ENCODE peak calls at places on chromosomes 3 and 15, in ten cellular contexts. One of them, this sample, is unnamed.

GRCh38 chr15:61816856-61817255 is 243.4 kb downstream of the VPS13C start:
- DNase-seq in psoas muscle: no peak
- DNase-seq in body of pancreas: no peak
- DNase-seq in upper lobe of left lung: no peak
- DNase-seq in gastrocnemius medialis: no peak
- DNase-seq in cardiac fibroblast: no peak
- DNase-seq in fibroblast of the aortic adventitia: no peak
- DNase-seq in vagina: no peak
- DNase-seq in tibial artery: no peak
- DNase-seq in MM.1S: no peak
- DNase-seq in this sample: no peak

GRCh38 chr3:9976736-9977709 is 9.6 kb downstream of the EMC3 start:
- DNase-seq in psoas muscle: peak; percentile 88
- DNase-seq in body of pancreas: peak; percentile 79
- DNase-seq in upper lobe of left lung: peak; percentile 88
- DNase-seq in gastrocnemius medialis: peak; percentile 83
- DNase-seq in cardiac fibroblast: peak; percentile 99
- DNase-seq in fibroblast of the aortic adventitia: peak; percentile 99
- DNase-seq in vagina: no peak
- DNase-seq in tibial artery: peak; percentile 92
- DNase-seq in MM.1S: no peak
- DNase-seq in this sample: peak; percentile 99

GRCh38 chr15:90540768-90541167 is 11.0 kb downstream of the CRTC3 start:
- DNase-seq in psoas muscle: no peak
- DNase-seq in body of pancreas: no peak
- DNase-seq in upper lobe of left lung: no peak
- DNase-seq in gastrocnemius medialis: no peak
- DNase-seq in cardiac fibroblast: no peak
- DNase-seq in fibroblast of the aortic adventitia: no peak
- DNase-seq in vagina: no peak
- DNase-seq in tibial artery: no peak
- DNase-seq in MM.1S: no peak
- DNase-seq in this sample: no peak

GRCh38 chr3:66480666-66481065 is 20.2 kb downstream of the LRIG1 start:
- DNase-seq in psoas muscle: no peak
- DNase-seq in body of pancreas: no peak
- DNase-seq in upper lobe of left lung: no peak
- DNase-seq in gastrocnemius medialis: no peak
- DNase-seq in cardiac fibroblast: no peak
- DNase-seq in fibroblast of the aortic adventitia: peak; percentile 53
- DNase-seq in vagina: no peak
- DNase-seq in tibial artery: no peak
- DNase-seq in MM.1S: peak; percentile 76
- DNase-seq in this sample: no peak

GRCh38 chr3:44893097-44893496 is 18.7 kb downstream of the TGM4 start:
- DNase-seq in psoas muscle: no peak
- DNase-seq in body of pancreas: no peak
- DNase-seq in upper lobe of left lung: no peak
- DNase-seq in gastrocnemius medialis: no peak
- DNase-seq in cardiac fibroblast: peak; percentile 92
- DNase-seq in fibroblast of the aortic adventitia: peak; percentile 68
- DNase-seq in vagina: no peak
- DNase-seq in tibial artery: no peak
- DNase-seq in MM.1S: no peak
- DNase-seq in this sample: peak; percentile 89

GRCh38 chr3:52910823-52911222 is 13.5 kb upstream of the STIMATE start:
- DNase-seq in psoas muscle: no peak
- DNase-seq in body of pancreas: no peak
- DNase-seq in upper lobe of left lung: no peak
- DNase-seq in gastrocnemius medialis: no peak
- DNase-seq in cardiac fibroblast: no peak
- DNase-seq in fibroblast of the aortic adventitia: no peak
- DNase-seq in vagina: no peak
- DNase-seq in tibial artery: no peak
- DNase-seq in MM.1S: no peak
- DNase-seq in this sample: no peak

GRCh38 chr3:15983232-15983631 is 185.5 kb upstream of the ANKRD28 start:
- DNase-seq in psoas muscle: no peak
- DNase-seq in body of pancreas: no peak
- DNase-seq in upper lobe of left lung: no peak
- DNase-seq in gastrocnemius medialis: no peak
- DNase-seq in cardiac fibroblast: peak; percentile 76
- DNase-seq in fibroblast of the aortic adventitia: peak; percentile 88
- DNase-seq in vagina: no peak
- DNase-seq in tibial artery: no peak
- DNase-seq in MM.1S: no peak
- DNase-seq in this sample: peak; percentile 91

GRCh38 chr15:29686445-29687203 is 135.6 kb downstream of the TJP1 start:
- DNase-seq in psoas muscle: no peak
- DNase-seq in body of pancreas: no peak
- DNase-seq in upper lobe of left lung: no peak
- DNase-seq in gastrocnemius medialis: no peak
- DNase-seq in cardiac fibroblast: no peak
- DNase-seq in fibroblast of the aortic adventitia: no peak
- DNase-seq in vagina: no peak
- DNase-seq in tibial artery: no peak
- DNase-seq in MM.1S: no peak
- DNase-seq in this sample: no peak

GRCh38 chr3:102177075-102177755 is 257.6 kb upstream of the ZPLD1 start:
- DNase-seq in psoas muscle: no peak
- DNase-seq in body of pancreas: no peak
- DNase-seq in upper lobe of left lung: no peak
- DNase-seq in gastrocnemius medialis: no peak
- DNase-seq in cardiac fibroblast: no peak
- DNase-seq in fibroblast of the aortic adventitia: no peak
- DNase-seq in vagina: no peak
- DNase-seq in tibial artery: no peak
- DNase-seq in MM.1S: no peak
- DNase-seq in this sample: no peak

GRCh38 chr3:131907809-131908208 is 127.0 kb downstream of the CPNE4 start:
- DNase-seq in psoas muscle: no peak
- DNase-seq in body of pancreas: no peak
- DNase-seq in upper lobe of left lung: no peak
- DNase-seq in gastrocnemius medialis: no peak
- DNase-seq in cardiac fibroblast: peak; percentile 35
- DNase-seq in fibroblast of the aortic adventitia: peak; percentile 44
- DNase-seq in vagina: no peak
- DNase-seq in tibial artery: no peak
- DNase-seq in MM.1S: no peak
- DNase-seq in this sample: peak; percentile 9

GRCh38 chr3:36707623-36708409 is 56.5 kb downstream of the DCLK3 start:
- DNase-seq in psoas muscle: no peak
- DNase-seq in body of pancreas: no peak
- DNase-seq in upper lobe of left lung: no peak
- DNase-seq in gastrocnemius medialis: no peak
- DNase-seq in cardiac fibroblast: peak; percentile 73
- DNase-seq in fibroblast of the aortic adventitia: peak; percentile 21
- DNase-seq in vagina: no peak
- DNase-seq in tibial artery: no peak
- DNase-seq in MM.1S: peak; percentile 16
- DNase-seq in this sample: peak; percentile 65
- TF ChIP-seq CTCF in psoas muscle: no peak
- TF ChIP-seq CTCF in body of pancreas: no peak
- TF ChIP-seq CTCF in upper lobe of left lung: no peak
- TF ChIP-seq CTCF in gastrocnemius medialis: no peak
- TF ChIP-seq CTCF in cardiac fibroblast: peak; percentile 27
- TF ChIP-seq CTCF in fibroblast of the aortic adventitia: peak; percentile 12
- TF ChIP-seq CTCF in vagina: no peak
- TF ChIP-seq CTCF in tibial artery: no peak
- TF ChIP-seq CTCF in MM.1S: peak; percentile 22
- TF ChIP-seq CTCF in this sample: peak; percentile 19

GRCh38 chr15:40847225-40847961 is 3.5 kb downstream of the SPINT1 start:
- DNase-seq in psoas muscle: no peak
- DNase-seq in body of pancreas: peak; percentile 63
- DNase-seq in upper lobe of left lung: peak; percentile 93
- DNase-seq in gastrocnemius medialis: no peak
- DNase-seq in cardiac fibroblast: peak; percentile 26
- DNase-seq in fibroblast of the aortic adventitia: no peak
- DNase-seq in vagina: no peak
- DNase-seq in tibial artery: peak; percentile 75
- DNase-seq in MM.1S: peak; percentile 70
- DNase-seq in this sample: no peak
- H3K4me3 ChIP-seq in psoas muscle: no peak overlapping the region
- H3K4me3 ChIP-seq in body of pancreas: no peak overlapping the region
- H3K4me3 ChIP-seq in upper lobe of left lung: no peak overlapping the region
- H3K4me3 ChIP-seq in gastrocnemius medialis: no peak overlapping the region
- H3K4me3 ChIP-seq in cardiac fibroblast: no peak overlapping the region
- H3K4me3 ChIP-seq in fibroblast of the aortic adventitia: no peak overlapping the region
- H3K4me3 ChIP-seq in vagina: no peak overlapping the region
- H3K4me3 ChIP-seq in tibial artery: no peak overlapping the region
- H3K4me3 ChIP-seq in MM.1S: peak overlapping the region; percentile 28
- H3K4me3 ChIP-seq in this sample: no peak overlapping the region

GRCh38 chr15:57345584-57345983 is 30.7 kb upstream of the CGNL1 start:
- DNase-seq in psoas muscle: no peak
- DNase-seq in body of pancreas: no peak
- DNase-seq in upper lobe of left lung: no peak
- DNase-seq in gastrocnemius medialis: no peak
- DNase-seq in cardiac fibroblast: no peak
- DNase-seq in fibroblast of the aortic adventitia: no peak
- DNase-seq in vagina: no peak
- DNase-seq in tibial artery: no peak
- DNase-seq in MM.1S: no peak
- DNase-seq in this sample: no peak
- TF ChIP-seq CTCF in psoas muscle: no peak
- TF ChIP-seq CTCF in body of pancreas: no peak
- TF ChIP-seq CTCF in upper lobe of left lung: no peak
- TF ChIP-seq CTCF in gastrocnemius medialis: no peak
- TF ChIP-seq CTCF in cardiac fibroblast: peak; percentile 25
- TF ChIP-seq CTCF in fibroblast of the aortic adventitia: peak; percentile 38
- TF ChIP-seq CTCF in vagina: no peak
- TF ChIP-seq CTCF in tibial artery: no peak
- TF ChIP-seq CTCF in MM.1S: no peak
- TF ChIP-seq CTCF in this sample: no peak

GRCh38 chr3:184158394-184158793 is 3.2 kb downstream of the DVL3 start:
- DNase-seq in psoas muscle: no peak
- DNase-seq in body of pancreas: no peak
- DNase-seq in upper lobe of left lung: no peak
- DNase-seq in gastrocnemius medialis: no peak
- DNase-seq in cardiac fibroblast: no peak
- DNase-seq in fibroblast of the aortic adventitia: no peak
- DNase-seq in vagina: no peak
- DNase-seq in tibial artery: no peak
- DNase-seq in MM.1S: no peak
- DNase-seq in this sample: no peak
- H3K4me3 ChIP-seq in psoas muscle: peak overlapping the region; percentile 84
- H3K4me3 ChIP-seq in body of pancreas: no peak overlapping the region
- H3K4me3 ChIP-seq in upper lobe of left lung: no peak overlapping the region
- H3K4me3 ChIP-seq in gastrocnemius medialis: no peak overlapping the region
- H3K4me3 ChIP-seq in cardiac fibroblast: no peak overlapping the region
- H3K4me3 ChIP-seq in fibroblast of the aortic adventitia: peak overlapping the region; percentile 97
- H3K4me3 ChIP-seq in vagina: no peak overlapping the region
- H3K4me3 ChIP-seq in tibial artery: no peak overlapping the region
- H3K4me3 ChIP-seq in MM.1S: no peak overlapping the region
- H3K4me3 ChIP-seq in this sample: no peak overlapping the region

GRCh38 chr15:72382146-72382545 is 6.3 kb upstream of the HEXA start:
- DNase-seq in psoas muscle: no peak
- DNase-seq in body of pancreas: no peak
- DNase-seq in upper lobe of left lung: no peak
- DNase-seq in gastrocnemius medialis: no peak
- DNase-seq in cardiac fibroblast: no peak
- DNase-seq in fibroblast of the aortic adventitia: no peak
- DNase-seq in vagina: no peak
- DNase-seq in tibial artery: no peak
- DNase-seq in MM.1S: peak; percentile 29
- DNase-seq in this sample: no peak
- TF ChIP-seq CTCF in psoas muscle: no peak
- TF ChIP-seq CTCF in body of pancreas: no peak
- TF ChIP-seq CTCF in upper lobe of left lung: no peak
- TF ChIP-seq CTCF in gastrocnemius medialis: no peak
- TF ChIP-seq CTCF in cardiac fibroblast: peak; percentile 16
- TF ChIP-seq CTCF in fibroblast of the aortic adventitia: peak; percentile 33
- TF ChIP-seq CTCF in vagina: no peak
- TF ChIP-seq CTCF in tibial artery: no peak
- TF ChIP-seq CTCF in MM.1S: peak; percentile 30
- TF ChIP-seq CTCF in this sample: peak; percentile 14

GRCh38 chr15:47900731-47901130 is 183.4 kb downstream of the SEMA6D start:
- DNase-seq in psoas muscle: no peak
- DNase-seq in body of pancreas: no peak
- DNase-seq in upper lobe of left lung: no peak
- DNase-seq in gastrocnemius medialis: no peak
- DNase-seq in cardiac fibroblast: no peak
- DNase-seq in fibroblast of the aortic adventitia: no peak
- DNase-seq in vagina: no peak
- DNase-seq in tibial artery: no peak
- DNase-seq in MM.1S: no peak
- DNase-seq in this sample: no peak
- H3K4me3 ChIP-seq in psoas muscle: no peak overlapping the region
- H3K4me3 ChIP-seq in body of pancreas: no peak overlapping the region
- H3K4me3 ChIP-seq in upper lobe of left lung: no peak overlapping the region
- H3K4me3 ChIP-seq in gastrocnemius medialis: no peak overlapping the region
- H3K4me3 ChIP-seq in cardiac fibroblast: no peak overlapping the region
- H3K4me3 ChIP-seq in fibroblast of the aortic adventitia: no peak overlapping the region
- H3K4me3 ChIP-seq in vagina: no peak overlapping the region
- H3K4me3 ChIP-seq in tibial artery: no peak overlapping the region
- H3K4me3 ChIP-seq in MM.1S: no peak overlapping the region
- H3K4me3 ChIP-seq in this sample: no peak overlapping the region

DNA sequence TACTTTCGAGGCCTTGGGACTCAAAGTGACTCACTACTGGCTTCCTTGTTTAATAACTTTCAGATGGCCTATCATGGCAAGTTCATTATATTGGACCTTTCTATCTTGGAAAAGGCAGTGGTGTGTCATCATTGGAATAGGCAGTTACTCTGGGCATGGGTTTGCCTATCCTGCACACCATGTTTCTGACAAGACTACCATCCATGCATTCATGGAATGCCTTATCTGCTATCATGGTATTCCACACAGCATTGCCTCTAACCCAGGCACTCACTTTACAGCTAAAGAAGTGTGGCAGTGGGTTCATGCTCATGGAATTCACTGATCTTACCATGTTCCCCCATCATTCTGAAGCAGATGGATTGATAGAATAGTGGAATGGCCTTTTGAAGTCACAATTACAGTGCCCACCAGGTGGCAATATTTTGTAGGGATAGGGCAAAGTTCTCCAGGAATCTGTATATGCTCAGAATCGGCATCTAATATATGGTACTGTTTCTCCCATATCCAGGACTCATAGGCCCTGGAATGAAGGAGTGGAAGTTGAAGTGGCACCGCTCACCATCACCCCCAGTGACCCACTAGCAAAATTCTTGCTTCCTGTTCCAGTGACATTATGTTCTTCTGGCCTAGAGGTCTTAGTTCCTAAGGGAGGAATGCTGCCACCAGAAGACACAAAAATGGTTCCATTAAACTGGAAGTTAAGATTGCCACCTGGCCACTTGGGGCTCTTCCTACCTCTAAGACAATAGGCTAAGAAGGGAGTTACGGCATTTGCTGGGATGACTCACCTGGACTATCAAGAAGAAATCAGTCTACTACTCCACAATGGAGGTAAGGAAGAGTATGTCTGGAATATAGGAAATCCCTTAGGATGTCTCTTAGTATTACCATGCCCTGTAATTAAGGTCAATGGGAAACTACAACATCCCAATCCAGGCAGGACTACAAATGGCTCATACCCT is 1161.4 kb downstream of the SI start:
- DNase-seq in psoas muscle: no peak
- DNase-seq in body of pancreas: peak; percentile 16
- DNase-seq in upper lobe of left lung: no peak
- DNase-seq in gastrocnemius medialis: no peak
- DNase-seq in cardiac fibroblast: no peak
- DNase-seq in fibroblast of the aortic adventitia: no peak
- DNase-seq in vagina: no peak
- DNase-seq in tibial artery: no peak
- DNase-seq in MM.1S: peak; percentile 31
- DNase-seq in this sample: no peak
- TF ChIP-seq CTCF in psoas muscle: no peak
- TF ChIP-seq CTCF in body of pancreas: peak; percentile 16
- TF ChIP-seq CTCF in upper lobe of left lung: peak; percentile 19
- TF ChIP-seq CTCF in gastrocnemius medialis: no peak
- TF ChIP-seq CTCF in cardiac fibroblast: peak; percentile 4
- TF ChIP-seq CTCF in fibroblast of the aortic adventitia: no peak
- TF ChIP-seq CTCF in vagina: no peak
- TF ChIP-seq CTCF in tibial artery: no peak
- TF ChIP-seq CTCF in MM.1S: peak; percentile 52
- TF ChIP-seq CTCF in this sample: no peak

This sample was measured in fibroblast of mammary gland.